ENCODE peak calls at places on chromosomes 11 and 22, in four cellular contexts. O is brain microvascular endothelial cell, G is ovary, S is G401. Z is an unnamed sample.
A peak's percentile ranks its signal among the peaks of the same experiment; 100 is the strongest.

GRCh38 chr11:82796970-82797594 is 63.4 kb upstream of the FAM181B start:
- DNase-seq in O (no peak), G (no peak), S (no peak), Z (peak; percentile 35)

GRCh38 chr11:111634981-111635705 is 32.9 kb downstream of the SIK2 start:
- DNase-seq in S (peak; percentile 11), O (no peak), G (no peak), Z (no peak)

GRCh38 chr11:61057615-61058014 is 44.7 kb upstream of the CD5 start:
- DNase-seq in G (no peak), O (no peak), S (no peak), Z (no peak)

GRCh38 chr11:58994171-58994570 is 54.9 kb downstream of the GLYATL1 start:
- DNase-seq in G (no peak), O (no peak), S (no peak), Z (no peak)

GRCh38 chr11:77065878-77066228 is 918 bp upstream of the CAPN5 start:
- DNase-seq in G (peak; percentile 65), S (peak; percentile 29), O (peak; percentile 15), Z (peak; percentile 41)

GRCh38 chr11:59767212-59767611 is 12.0 kb downstream of the STX3 start:
- DNase-seq in G (no peak), S (no peak), O (peak; percentile 32), Z (no peak)

GRCh38 chr11:42239102-42239501 is 779.6 kb upstream of the LRRC4C start:
- DNase-seq in O (peak; percentile 43), G (no peak), S (no peak), Z (no peak)

GRCh38 chr11:15114501-15115475 is at the start of gene INSC:
- DNase-seq in G (no peak), S (no peak), O (no peak), Z (peak; percentile 18)

GRCh38 chr22:31995046-31995445 is 48.0 kb upstream of the SLC5A1 start:
- DNase-seq in G (no peak), S (no peak), O (no peak), Z (no peak)

GRCh38 chr22:20777420-20778177 is 3.7 kb downstream of the SERPIND1 start:
- DNase-seq in O (peak; percentile 84), S (no peak), G (no peak), Z (no peak)

GRCh38 chr11:130323452-130324448 is 9.0 kb upstream of the ZBTB44 start:
- DNase-seq in S (no peak), O (no peak), G (no peak), Z (no peak)

GRCh38 chr11:61543606-61544306 is 35.2 kb downstream of the LRRC10B start:
- DNase-seq in O (peak; percentile 18), S (no peak), G (no peak), Z (no peak)

GRCh38 chr11:77508031-77508430 is 34.1 kb upstream of the PAK1 start:
- DNase-seq in S (no peak), G (no peak), O (no peak), Z (no peak)

GRCh38 chr11:120420572-120420971 is 84.4 kb downstream of the ARHGEF12 start:
- DNase-seq in S (no peak), O (no peak), G (no peak), Z (no peak)

GRCh38 chr11:120798854-120799253 is 225.0 kb upstream of the TBCEL start:
- DNase-seq in O (no peak), G (no peak), S (no peak), Z (no peak)

GRCh38 chr11:117449111-117449693 is 121.5 kb downstream of the CEP164 start:
- DNase-seq in O (no peak), G (no peak), S (no peak), Z (no peak)

GRCh38 chr11:123640677-123641494 is 13.5 kb downstream of the SCN3B start:
- DNase-seq in S (peak; percentile 58), G (no peak), O (peak; percentile 22), Z (peak; percentile 29)

GRCh38 chr11:94851864-94852581 is 83.9 kb downstream of the AMOTL1 start:
- DNase-seq in S (peak; percentile 58), O (no peak), G (no peak), Z (no peak)

GRCh38 chr11:111909378-111909777 is 2.2 kb downstream of the CRYAB start:
- DNase-seq in O (no peak), S (peak; percentile 51), G (no peak), Z (no peak)

GRCh38 chr11:16603890-16604783 is 134.3 kb upstream of the C11orf58 start:
- DNase-seq in S (no peak), G (peak; percentile 61), O (peak; percentile 5), Z (peak; percentile 71)

GRCh38 chr11:12048936-12049790 is 40.7 kb upstream of the DKK3 start:
- DNase-seq in S (no peak), G (no peak), O (peak; percentile 41), Z (no peak)

GRCh38 chr11:9664276-9665171 is 647 bp downstream of the SWAP70 start:
- DNase-seq in O (peak; percentile 30), S (peak; percentile 24), G (no peak), Z (peak; percentile 32)

GRCh38 chr11:16365456-16366355 is 9.4 kb upstream of the SOX6 start:
- DNase-seq in G (no peak), O (no peak), S (no peak), Z (no peak)

GRCh38 chr22:19807914-19808872 is 46.5 kb downstream of the GNB1L start:
- DNase-seq in O (no peak), G (peak; percentile 28), S (no peak), Z (no peak)